ENCODE peak calls at places on chromosomes 5 and 9, in eight cellular contexts. W, V, K, H, O, R, Z and B are unnamed samples.

GRCh38 chr9:134136117-134136996 is 475 bp downstream of the WDR5 start:
- DNase-seq in V (no peak), K (peak), R (no peak), W (no peak), Z (peak), H (no peak), O (no peak), B (no peak)

GRCh38 chr5:40733842-40734563 is 21.8 kb downstream of the TTC33 start:
- DNase-seq in H (no peak), K (no peak), W (no peak), O (no peak), Z (no peak), R (no peak), V (no peak), B (no peak)

GRCh38 chr9:118162711-118163110 is 458.5 kb downstream of the TLR4 start:
- DNase-seq in V (no peak), H (no peak), W (no peak), R (no peak), K (no peak), O (no peak), Z (no peak), B (no peak)

GRCh38 chr9:74245871-74246552 is 251.1 kb upstream of the RORB start:
- DNase-seq in R (no peak), W (no peak), V (no peak), Z (no peak), K (no peak), H (no peak), O (no peak), B (no peak)

GRCh38 chr5:168314735-168315411 is 23.4 kb downstream of the WWC1 start:
- DNase-seq in H (no peak), R (peak), W (no peak), Z (peak), K (no peak), V (peak), O (peak), B (no peak)

GRCh38 chr9:107600060-107600573 is 110.5 kb upstream of the KLF4 start:
- DNase-seq in H (no peak), R (no peak), Z (no peak), V (no peak), O (no peak), K (no peak), W (no peak), B (no peak)

GRCh38 chr5:150144876-150145275 is 10.8 kb downstream of the PDGFRB start:
- DNase-seq in H (no peak), O (no peak), V (no peak), R (no peak), K (no peak), Z (no peak), W (no peak), B (no peak)

GRCh38 chr5:175378444-175379028 is 65.4 kb downstream of the DRD1 start:
- DNase-seq in W (no peak), V (peak), H (no peak), R (no peak), O (peak), Z (no peak), K (no peak), B (no peak)

GRCh38 chr9:7146582-7146981 is 388.8 kb downstream of the KDM4C start:
- DNase-seq in Z (peak), R (no peak), W (peak), O (no peak), H (no peak), K (no peak), V (no peak), B (no peak)

GRCh38 chr5:158022393-158022792 is 163.4 kb upstream of the CLINT1 start:
- DNase-seq in K (no peak), V (no peak), W (no peak), Z (no peak), R (no peak), O (no peak), H (no peak), B (no peak)

GRCh38 chr9:121303456-121304451 is 35.8 kb downstream of the GSN start:
- DNase-seq in W (no peak), R (no peak), H (no peak), K (no peak), V (no peak), O (no peak), Z (no peak), B (no peak)

GRCh38 chr9:98087420-98088354 is 31.2 kb downstream of the NANS start:
- DNase-seq in Z (peak), R (no peak), H (no peak), O (no peak), K (no peak), V (no peak), W (no peak), B (no peak)

GRCh38 chr9:121963542-121963995 is 129.5 kb downstream of the TTLL11 start:
- DNase-seq in W (no peak), K (no peak), O (no peak), V (no peak), R (no peak), H (no peak), Z (no peak), B (no peak)

GRCh38 chr5:179348011-179348530 is 2.8 kb upstream of the ADAMTS2 start:
- DNase-seq in V (no peak), R (no peak), Z (no peak), W (no peak), O (no peak), K (no peak), H (no peak), B (no peak)

GRCh38 chr9:109629615-109630014 is 131.5 kb upstream of the PTPN3 start:
- DNase-seq in Z (no peak), W (no peak), V (no peak), R (no peak), H (no peak), O (no peak), K (no peak), B (no peak)

GRCh38 chr9:32251539-32251938 is 132.9 kb upstream of the ACO1 start:
- DNase-seq in H (peak), Z (peak), R (peak), V (no peak), K (peak), W (peak), O (peak), B (peak)

GRCh38 chr5:98768160-98769005 is 5.1 kb upstream of the RGMB start:
- DNase-seq in Z (peak), H (no peak), W (peak), K (peak), R (peak), V (peak), O (no peak), B (no peak)

GRCh38 chr5:67520161-67520886 is 323.7 kb upstream of the CD180 start:
- DNase-seq in H (no peak), W (no peak), V (no peak), O (no peak), R (no peak), K (no peak), Z (no peak), B (no peak)

GRCh38 chr9:35756743-35757526 is 2.9 kb upstream of the MSMP start:
- DNase-seq in O (peak), H (no peak), R (peak), Z (peak), V (no peak), K (peak), W (peak), B (peak)
- TF ChIP-seq REST in O (no peak), H (no peak), R (no peak), Z (no peak), V (no peak), K (no peak), W (no peak), B (no peak)

GRCh38 chr9:128001411-128002298 is 20.9 kb upstream of the EEIG1 start:
- DNase-seq in H (no peak), Z (peak), V (no peak), O (no peak), W (peak), R (no peak), K (peak), B (no peak)
- TF ChIP-seq POLR2AphosphoS5 in H (no peak), Z (no peak), V (no peak), O (no peak), W (peak), R (no peak), K (peak), B (no peak)

GRCh38 chr5:125576823-125577222 is 830.4 kb upstream of the ZNF608 start:
- DNase-seq in H (no peak), K (no peak), W (no peak), Z (no peak), R (no peak), V (no peak), O (no peak), B (no peak)

GRCh38 chr5:125578551-125578950 is 832.1 kb upstream of the ZNF608 start:
- DNase-seq in V (no peak), R (no peak), K (no peak), O (no peak), H (no peak), W (no peak), Z (no peak), B (no peak)

DNA sequence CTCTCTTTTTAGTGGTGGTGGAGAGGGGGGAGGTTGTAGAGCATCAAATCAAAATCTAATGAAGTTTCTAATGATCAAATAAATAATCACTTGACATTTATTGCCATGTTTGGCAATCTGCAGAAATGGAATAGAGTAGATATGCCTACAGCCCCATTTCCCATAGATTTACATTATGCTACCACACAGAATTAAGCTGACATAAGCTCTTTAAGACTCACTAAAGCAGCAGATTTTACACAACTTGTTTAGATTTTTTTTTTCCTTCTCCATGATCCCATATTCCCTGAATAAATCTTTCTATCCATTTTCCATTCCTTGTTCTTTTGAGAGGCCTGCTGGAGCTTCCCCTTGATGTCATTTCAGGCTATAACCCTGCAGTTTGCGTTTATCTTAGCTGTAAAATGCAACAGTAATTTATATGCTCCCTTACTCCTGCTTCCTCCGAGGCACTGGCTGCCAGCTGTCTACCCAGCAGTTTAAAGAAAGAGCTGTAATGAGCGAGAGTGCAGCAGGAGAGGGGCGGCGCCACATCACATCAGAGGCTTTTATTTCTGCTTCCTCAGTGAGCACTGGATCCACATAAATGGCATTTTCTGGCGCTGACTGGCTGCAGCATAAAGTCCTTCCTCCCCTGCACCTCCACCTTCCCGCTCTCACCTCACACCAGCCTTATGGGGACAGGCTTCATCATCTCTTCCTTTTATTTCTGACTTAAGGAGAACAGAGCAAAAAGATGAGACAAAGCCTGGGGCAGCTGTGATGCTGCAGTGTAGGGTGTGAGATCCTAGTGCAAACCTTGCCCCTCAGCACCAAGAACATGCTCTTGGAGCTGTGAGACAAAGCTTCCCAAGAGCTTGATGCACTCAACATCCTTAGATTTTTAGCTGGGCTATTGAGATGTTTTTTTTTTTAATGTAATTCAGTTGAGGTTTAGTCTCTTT is 829.4 kb upstream of the ZNF608 start:
- DNase-seq in Z (peak), V (no peak), O (no peak), R (no peak), K (no peak), H (no peak), W (peak), B (no peak)
- TF ChIP-seq REST in Z (no peak), V (no peak), O (no peak), R (no peak), K (no peak), H (no peak), W (no peak), B (no peak)

GRCh38 chr9:86714976-86715375 is 232.3 kb downstream of the GAS1 start:
- DNase-seq in Z (no peak), V (no peak), H (no peak), K (no peak), R (no peak), O (no peak), W (no peak), B (no peak)
- TF ChIP-seq POLR2AphosphoS5 in Z (no peak), V (no peak), H (no peak), K (no peak), R (no peak), O (no peak), W (no peak), B (no peak)

GRCh38 chr5:103808464-103809106 is 246.0 kb upstream of the NUDT12 start:
- DNase-seq in Z (peak), R (peak), W (peak), H (no peak), O (peak), V (peak), K (peak), B (no peak)
- TF ChIP-seq REST in Z (no peak), R (no peak), W (no peak), H (no peak), O (no peak), V (no peak), K (no peak), B (no peak)

GRCh38 chr5:97629281-97629680 is 446.2 kb upstream of the RIOK2 start:
- DNase-seq in K (no peak), H (no peak), R (no peak), Z (peak), W (no peak), V (no peak), O (peak), B (no peak)
- TF ChIP-seq POLR2AphosphoS5 in K (no peak), H (no peak), R (no peak), Z (no peak), W (no peak), V (no peak), O (no peak), B (no peak)

GRCh38 chr5:104734046-104734445 is 1171.5 kb upstream of the NUDT12 start:
- DNase-seq in Z (peak), V (no peak), R (no peak), O (no peak), K (no peak), W (no peak), H (no peak), B (no peak)

DNA sequence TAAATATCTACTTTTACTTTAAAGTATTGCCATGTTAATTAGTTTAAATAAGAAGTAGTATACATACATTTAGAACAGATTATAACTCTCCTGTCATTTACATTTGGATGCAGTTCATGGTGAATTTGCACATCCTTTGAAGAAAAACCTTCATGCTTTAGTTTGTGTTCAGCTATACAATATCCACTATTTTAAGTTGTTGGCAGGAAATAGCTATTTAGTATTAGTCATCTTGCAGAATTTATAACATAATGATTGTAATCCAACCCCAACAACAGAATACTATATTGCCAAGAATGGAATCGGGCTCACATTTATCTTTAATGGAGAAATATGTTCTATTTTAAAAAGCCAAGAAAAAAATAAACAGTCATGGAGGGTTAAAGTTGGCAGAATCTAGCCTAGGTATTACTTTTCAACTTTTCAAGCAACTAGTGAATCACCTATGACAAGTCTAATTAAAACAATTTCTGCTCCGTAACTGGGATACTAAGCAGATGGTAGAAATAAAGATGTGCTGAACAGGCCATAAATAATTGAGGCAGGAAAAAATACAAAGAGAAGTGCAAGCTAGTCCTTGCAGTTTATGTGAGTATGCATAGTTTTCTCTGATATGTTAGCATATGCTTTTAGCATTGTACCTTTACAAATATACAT is 1170.6 kb upstream of the NUDT12 start:
- DNase-seq in V (no peak), R (no peak), W (no peak), K (no peak), H (no peak), O (no peak), Z (no peak), B (no peak)
- TF ChIP-seq REST in V (no peak), R (no peak), W (no peak), K (no peak), H (no peak), O (no peak), Z (no peak), B (no peak)

GRCh38 chr5:5271606-5272321 is 131.6 kb downstream of the ADAMTS16 start:
- DNase-seq in O (no peak), H (no peak), K (no peak), Z (no peak), R (no peak), W (peak), V (no peak), B (no peak)
- TF ChIP-seq POLR2AphosphoS5 in O (no peak), H (no peak), K (no peak), Z (no peak), R (no peak), W (no peak), V (no peak), B (no peak)

DNA sequence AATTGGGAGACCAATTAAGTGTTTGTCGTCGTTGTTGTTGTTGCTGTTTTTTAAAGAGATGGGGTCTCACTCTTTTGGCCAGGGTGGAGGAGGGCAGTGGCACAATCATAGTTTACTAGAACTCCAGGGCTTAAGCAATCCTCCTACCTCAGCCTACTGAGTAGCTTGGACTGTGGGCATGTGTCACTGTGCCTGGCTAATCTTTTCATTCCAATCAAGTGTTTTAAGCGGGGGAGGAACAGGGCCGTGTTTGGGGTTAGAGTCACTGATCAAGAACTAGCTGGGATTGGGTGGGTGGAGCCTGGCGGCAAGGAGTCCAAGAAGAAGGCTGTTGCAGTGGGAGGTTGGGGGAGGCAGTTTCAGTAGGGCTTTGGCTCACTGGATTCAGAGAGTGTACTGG is 13.8 kb downstream of the SNX30 start:
- DNase-seq in W (no peak), O (no peak), K (peak), V (no peak), R (peak), Z (no peak), H (no peak), B (no peak)
- TF ChIP-seq REST in W (no peak), O (no peak), K (no peak), V (no peak), R (no peak), Z (no peak), H (no peak), B (no peak)

DNA sequence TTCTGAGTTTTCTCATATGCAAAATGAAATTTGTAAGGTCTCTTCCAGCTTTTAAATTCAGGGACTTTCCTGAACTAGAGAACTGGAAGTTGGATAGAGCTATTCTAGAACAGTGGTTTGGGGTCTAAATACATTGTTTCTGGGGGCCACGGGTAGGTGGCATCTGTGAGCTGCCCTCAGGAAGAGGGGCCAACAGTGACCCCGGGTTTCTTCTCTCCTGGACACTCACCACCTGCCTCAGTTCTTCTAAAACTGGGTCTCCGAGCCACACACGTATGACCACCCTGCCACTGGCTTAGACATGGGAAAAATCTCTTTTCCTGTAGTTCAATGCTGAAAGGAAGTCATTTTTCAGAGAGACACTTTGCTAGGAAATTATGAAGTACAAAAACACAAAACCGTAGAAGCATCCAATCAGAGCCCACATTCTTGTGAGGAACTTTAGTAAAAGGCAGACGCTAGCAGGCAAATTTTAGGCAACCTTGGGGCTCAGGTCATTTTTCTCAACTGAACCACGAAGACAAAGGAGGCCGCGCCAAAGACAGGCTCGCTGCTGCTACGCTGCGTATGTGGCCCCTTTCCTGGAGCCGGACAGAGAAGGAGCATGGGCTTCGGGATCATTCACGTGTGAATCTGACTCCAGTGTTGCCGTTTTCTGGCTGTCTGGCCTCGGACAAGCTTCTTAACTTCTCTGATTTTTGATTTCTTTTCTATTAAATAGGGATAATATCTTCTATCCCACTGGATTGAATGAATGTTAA is 50.5 kb upstream of the ZNF366 start:
- DNase-seq in H (no peak), O (no peak), V (no peak), K (no peak), W (no peak), Z (no peak), R (no peak), B (no peak)
- TF ChIP-seq POLR2AphosphoS5 in H (no peak), O (no peak), V (no peak), K (no peak), W (no peak), Z (no peak), R (no peak), B (no peak)